ENCODE peak calls at places on chromosomes 7 and 10, in five cellular contexts. C is foreskin melanocyte; K is MG63; I is stimulated activated naive CD8-positive, alpha-beta T cell treated with anti-CD3 and anti-CD28 coated beads, Interleukin-15, Interleukin-2, amounts not matched to agents 100 U/mL and 50 U/mL, for 24 hours; J is SK-N-DZ. S is an unnamed sample.

GRCh38 chr10:124534821-124535601 is 73.4 kb downstream of the LHPP start:
- DNase-seq in C (no peak), K (no peak), I (no peak), J (no peak), S (no peak)

GRCh38 chr10:70974351-70974901 is 86.1 kb upstream of the PCBD1 start:
- DNase-seq in C (no peak), K (peak), I (no peak), J (no peak), S (no peak)

GRCh38 chr10:86390337-86391120 is 23.9 kb upstream of the GRID1 start:
- DNase-seq in C (no peak), K (no peak), I (no peak), J (no peak), S (no peak)

GRCh38 chr7:155696747-155697146 is 52.3 kb downstream of the RBM33 start:
- DNase-seq in C (no peak), K (no peak), I (no peak), J (no peak), S (no peak)

GRCh38 chr10:110208614-110209398 is 1.4 kb downstream of the MXI1 start:
- DNase-seq in C (no peak), K (peak), I (peak), J (peak), S (peak)

GRCh38 chr7:90708841-90709317 is 112.8 kb downstream of the CDK14 start:
- DNase-seq in C (no peak), K (no peak), I (no peak), J (no peak), S (no peak)

GRCh38 chr10:96431211-96431970 is 72.6 kb upstream of the OPALIN start:
- DNase-seq in C (no peak), K (no peak), I (no peak), J (no peak), S (no peak)

GRCh38 chr10:15595260-15595659 is 124.5 kb downstream of the ITGA8 start:
- DNase-seq in C (no peak), K (no peak), I (no peak), J (no peak), S (no peak)

GRCh38 chr10:43256531-43257209 is 10.2 kb downstream of the RASGEF1A start:
- DNase-seq in C (no peak), K (no peak), I (no peak), J (no peak), S (no peak)

GRCh38 chr10:122188706-122189105 is 82.4 kb upstream of the BTBD16 start:
- DNase-seq in C (no peak), K (no peak), I (no peak), J (no peak), S (no peak)

S was measured in amniotic stem cell.